ENCODE peak calls at places on chromosomes 5 and 9, in four cellular contexts. One of them, this sample, is unnamed.

GRCh38 chr5:82720764-82721163 is 356.4 kb downstream of the TMEM167A start:
- DNase-seq in kidney: no peak
- DNase-seq in mesendoderm: peak
- DNase-seq in cerebellar cortex: no peak
- DNase-seq in this sample: no peak

GRCh38 chr5:179345429-179346321 is at the start of gene ADAMTS2:
- DNase-seq in kidney: peak
- DNase-seq in mesendoderm: peak
- DNase-seq in cerebellar cortex: peak
- DNase-seq in this sample: no peak

GRCh38 chr9:114804504-114804903 is 1.3 kb downstream of the TNFSF15 start:
- DNase-seq in kidney: peak
- DNase-seq in mesendoderm: no peak
- DNase-seq in cerebellar cortex: no peak
- DNase-seq in this sample: no peak

GRCh38 chr9:35734096-35734495 is 1.6 kb downstream of the CREB3 start:
- DNase-seq in kidney: no peak
- DNase-seq in mesendoderm: no peak
- DNase-seq in cerebellar cortex: no peak
- DNase-seq in this sample: no peak

GRCh38 chr9:72586388-72587160 is 65.2 kb downstream of the TMC1 start:
- DNase-seq in kidney: no peak
- DNase-seq in mesendoderm: no peak
- DNase-seq in cerebellar cortex: no peak
- DNase-seq in this sample: no peak

GRCh38 chr9:135090081-135090480 is 2.6 kb downstream of the OLFM1 start:
- DNase-seq in kidney: no peak
- DNase-seq in mesendoderm: no peak
- DNase-seq in cerebellar cortex: no peak
- DNase-seq in this sample: no peak

GRCh38 chr5:14449052-14449661 is 132.4 kb upstream of the OTULINL start:
- DNase-seq in kidney: no peak
- DNase-seq in mesendoderm: peak
- DNase-seq in cerebellar cortex: no peak
- DNase-seq in this sample: no peak

GRCh38 chr5:180689071-180689694 is 39.8 kb upstream of the FLT4 start:
- DNase-seq in kidney: no peak
- DNase-seq in mesendoderm: peak
- DNase-seq in cerebellar cortex: no peak
- DNase-seq in this sample: no peak

GRCh38 chr5:16803831-16804230 is 132.3 kb downstream of the MYO10 start:
- DNase-seq in kidney: no peak
- DNase-seq in mesendoderm: no peak
- DNase-seq in cerebellar cortex: no peak
- DNase-seq in this sample: no peak

GRCh38 chr5:169158764-169159163 is 142.2 kb downstream of the SLIT3 start:
- DNase-seq in kidney: no peak
- DNase-seq in mesendoderm: no peak
- DNase-seq in cerebellar cortex: no peak
- DNase-seq in this sample: no peak

GRCh38 chr5:131245948-131246347 is 17.9 kb upstream of the CDC42SE2 start:
- DNase-seq in kidney: no peak
- DNase-seq in mesendoderm: no peak
- DNase-seq in cerebellar cortex: no peak
- DNase-seq in this sample: no peak

GRCh38 chr5:17343675-17344074 is 126.2 kb downstream of the BASP1 start:
- DNase-seq in kidney: no peak
- DNase-seq in mesendoderm: peak
- DNase-seq in cerebellar cortex: no peak
- DNase-seq in this sample: peak

GRCh38 chr5:76953551-76954382 is 922 bp downstream of the CRHBP start:
- DNase-seq in kidney: peak
- DNase-seq in mesendoderm: peak
- DNase-seq in cerebellar cortex: no peak
- DNase-seq in this sample: no peak

GRCh38 chr5:150989695-150990094 is 30.7 kb upstream of the GPX3 start:
- DNase-seq in kidney: no peak
- DNase-seq in mesendoderm: peak
- DNase-seq in cerebellar cortex: no peak
- DNase-seq in this sample: no peak

GRCh38 chr5:153523831-153524230 is 33.4 kb downstream of the GRIA1 start:
- DNase-seq in kidney: peak
- DNase-seq in mesendoderm: no peak
- DNase-seq in cerebellar cortex: no peak
- DNase-seq in this sample: no peak

This sample was measured in NCI-H446 treated with DMSO at 0.1 percent for 48 hours.